ENCODE peak calls at places on chromosome 19, in four cellular contexts. Y is heart right ventricle, R is left lung, K is DND-41. B is an unnamed sample.

GRCh38 chr19:23002690-23003422 is at the start of gene ZNF728:
- DNase-seq in Y (peak), K (no peak), R (peak), B (peak)

GRCh38 chr19:19262190-19263057 is 10.7 kb downstream of the TM6SF2 start:
- DNase-seq in K (no peak), Y (no peak), R (no peak), B (peak)

GRCh38 chr19:47070756-47071155 is 22.3 kb upstream of the TMEM160 start:
- DNase-seq in R (no peak), Y (no peak), K (no peak), B (no peak)

GRCh38 chr19:16928916-16929315 is 40.1 kb downstream of the F2RL3 start:
- DNase-seq in Y (no peak), K (no peak), R (no peak), B (no peak)

GRCh38 chr19:54684537-54684936 is 21.8 kb downstream of the LILRB4 start:
- DNase-seq in K (peak), R (no peak), Y (no peak), B (peak)

GRCh38 chr19:49889687-49890348 is 6.9 kb downstream of the IL4I1 start:
- DNase-seq in R (peak), Y (peak), K (no peak), B (peak)

GRCh38 chr19:10353793-10354391 is 14.5 kb upstream of the ICAM3 start:
- DNase-seq in K (peak), Y (peak), R (no peak), B (peak)

GRCh38 chr19:40059624-40060023 is 3.6 kb upstream of the ZNF780B start:
- DNase-seq in K (no peak), R (no peak), Y (no peak), B (no peak)

GRCh38 chr19:15464394-15465385 is at the start of gene RASAL3:
- DNase-seq in K (peak), R (peak), Y (peak), B (peak)

GRCh38 chr19:13036366-13036976 is 41.2 kb downstream of the NFIX start:
- DNase-seq in Y (no peak), K (no peak), R (peak), B (no peak)

GRCh38 chr19:35775298-35776101 is at the start of gene ARHGAP33:
- DNase-seq in Y (peak), K (peak), R (peak), B (peak)

GRCh38 chr19:47145639-47146486 is 15.2 kb downstream of the SAE1 start:
- DNase-seq in Y (no peak), K (no peak), R (no peak), B (no peak)

GRCh38 chr19:17479325-17479791 is 9.0 kb downstream of the SLC27A1 start:
- DNase-seq in K (no peak), Y (no peak), R (no peak), B (no peak)

GRCh38 chr19:12141405-12141736 is 1.2 kb upstream of the ZNF20 start:
- DNase-seq in K (no peak), R (no peak), Y (no peak), B (no peak)

GRCh38 chr19:35938282-35939224 is 2.4 kb downstream of the LRFN3 start:
- DNase-seq in Y (no peak), R (no peak), K (no peak), B (no peak)

GRCh38 chr19:14507704-14508246 is 10.4 kb downstream of the DNAJB1 start:
- DNase-seq in K (no peak), Y (no peak), R (no peak), B (no peak)

GRCh38 chr19:4295972-4296771 is 6.0 kb downstream of the TMIGD2 start:
- DNase-seq in Y (no peak), K (peak), R (no peak), B (no peak)

GRCh38 chr19:11673608-11674041 is 65.1 kb downstream of the ZNF823 start:
- DNase-seq in K (peak), Y (peak), R (peak), B (peak)

GRCh38 chr19:31135841-31136240 is 213.4 kb downstream of the TSHZ3 start:
- DNase-seq in Y (no peak), K (no peak), R (no peak), B (no peak)

GRCh38 chr19:45999653-46000121 is 4.4 kb downstream of the CCDC61 start:
- DNase-seq in K (no peak), R (no peak), Y (no peak), B (peak)

GRCh38 chr19:44955500-44956439 is 590 bp downstream of the CLPTM1 start:
- DNase-seq in R (no peak), K (no peak), Y (no peak), B (peak)

GRCh38 chr19:13262450-13262849 is 112.2 kb downstream of the IER2 start:
- DNase-seq in Y (no peak), R (no peak), K (no peak), B (no peak)

GRCh38 chr19:5587071-5587455 is 19.3 kb upstream of the TINCR start:
- DNase-seq in R (no peak), Y (no peak), K (no peak), B (no peak)

GRCh38 chr19:34712606-34713261 is 21.3 kb upstream of the ZNF181 start:
- DNase-seq in R (no peak), Y (no peak), K (peak), B (peak)

GRCh38 chr19:50195224-50195623 is 8.2 kb upstream of the MYH14 start:
- DNase-seq in K (no peak), R (no peak), Y (no peak), B (no peak)

GRCh38 chr19:41920878-41921277 is 7.4 kb downstream of the ERFL start:
- DNase-seq in K (no peak), R (no peak), Y (no peak), B (no peak)

DNA sequence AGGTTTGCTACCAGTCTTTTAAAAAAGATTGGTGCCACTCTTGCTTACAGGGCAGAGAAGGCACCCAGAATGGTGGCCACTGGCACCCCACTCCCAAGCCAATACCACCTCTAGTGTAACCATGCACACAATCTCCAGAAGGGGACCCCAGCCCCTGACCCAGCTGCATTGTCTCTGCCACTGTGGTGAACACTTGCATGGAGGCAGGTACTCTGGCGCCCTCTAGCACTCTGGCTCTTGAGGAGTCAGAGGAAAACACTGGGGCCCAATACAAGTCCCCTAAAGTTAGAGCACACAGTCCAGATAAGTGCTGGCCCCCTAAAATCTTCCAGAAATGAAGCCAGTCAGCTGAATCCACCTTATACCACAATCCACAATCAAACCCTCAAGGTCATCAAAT is 6.0 kb downstream of the ERVV-1 start:
- DNase-seq in K (peak), R (no peak), Y (no peak), B (peak)
- TF ChIP-seq CTCF in K (peak), R (no peak), Y (no peak), B (no peak)

GRCh38 chr19:2926341-2927031 is 18.3 kb downstream of the ZNF77 start:
- DNase-seq in R (no peak), Y (no peak), K (no peak), B (no peak)

GRCh38 chr19:2927032-2927430 is 17.7 kb downstream of the ZNF77 start:
- DNase-seq in K (no peak), R (no peak), Y (no peak), B (no peak)

GRCh38 chr19:2917275-2918184 is 16.8 kb downstream of the ZNF57 start:
- DNase-seq in K (no peak), Y (no peak), R (no peak), B (no peak)

GRCh38 chr19:2923510-2923909 is 21.3 kb downstream of the ZNF77 start:
- DNase-seq in K (no peak), Y (no peak), R (no peak), B (no peak)

GRCh38 chr19:2922987-2923386 is 21.8 kb downstream of the ZNF77 start:
- DNase-seq in K (no peak), Y (no peak), R (no peak), B (no peak)
- TF ChIP-seq CTCF in K (no peak), Y (no peak), R (no peak), B (no peak)

GRCh38 chr19:412356-413355 is 3.7 kb upstream of the C2CD4C start:
- DNase-seq in Y (no peak), K (no peak), R (no peak), B (no peak)

GRCh38 chr19:411723-412355 is 2.9 kb upstream of the C2CD4C start:
- DNase-seq in Y (no peak), R (peak), K (no peak), B (no peak)

GRCh38 chr19:416416-416815 is 7.5 kb upstream of the C2CD4C start:
- DNase-seq in K (no peak), Y (no peak), R (no peak), B (no peak)

GRCh38 chr19:413756-414420 is 4.9 kb upstream of the C2CD4C start:
- DNase-seq in Y (no peak), R (no peak), K (no peak), B (no peak)

GRCh38 chr19:415292-415691 is 6.3 kb upstream of the C2CD4C start:
- DNase-seq in R (no peak), K (no peak), Y (no peak), B (no peak)
- TF ChIP-seq CTCF in R (no peak), K (no peak), Y (no peak), B (no peak)

GRCh38 chr19:53311897-53312296 is 21.7 kb upstream of the ZNF845 start:
- DNase-seq in K (no peak), Y (no peak), R (no peak), B (no peak)

GRCh38 chr19:53311044-53311443 is 22.5 kb upstream of the ZNF845 start:
- DNase-seq in K (no peak), Y (no peak), R (no peak), B (no peak)

DNA sequence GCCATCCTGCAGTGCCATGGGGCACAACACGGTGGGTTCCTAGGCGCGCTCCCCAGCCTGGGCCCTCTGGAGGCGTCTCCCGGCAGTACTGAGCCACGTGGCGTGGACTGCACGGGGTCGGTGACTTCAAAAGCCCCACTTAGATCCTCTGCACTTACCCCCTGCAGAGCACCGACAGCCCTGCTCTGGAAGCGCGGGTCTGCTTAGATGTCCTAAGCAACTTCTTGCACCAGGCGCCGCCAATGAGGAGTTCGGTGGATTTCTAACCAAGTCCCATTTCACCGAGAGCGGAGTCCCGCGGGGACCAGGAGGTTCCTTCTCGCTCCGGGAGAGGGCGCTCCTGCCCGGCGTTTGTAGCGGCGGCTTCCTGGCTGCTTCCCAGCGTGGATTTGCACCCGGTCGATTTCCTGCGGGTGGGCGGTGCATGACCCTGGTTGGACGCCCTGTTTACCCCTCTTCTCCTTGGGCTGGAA is 25.2 kb upstream of the ZNF845 start:
- DNase-seq in Y (peak), R (no peak), K (peak), B (peak)
- TF ChIP-seq CTCF in Y (peak), R (no peak), K (peak), B (peak)

GRCh38 chr19:33227870-33228599 is 2.4 kb upstream of the SLC7A10 start:
- DNase-seq in K (no peak), Y (no peak), R (no peak), B (no peak)

GRCh38 chr19:33227242-33227650 is 1.6 kb upstream of the SLC7A10 start:
- DNase-seq in R (no peak), Y (peak), K (no peak), B (no peak)

GRCh38 chr19:33224694-33225457 is 774 bp downstream of the SLC7A10 start:
- DNase-seq in R (no peak), Y (no peak), K (no peak), B (no peak)

GRCh38 chr19:33225458-33225925 is at the start of gene SLC7A10:
- DNase-seq in K (no peak), R (no peak), Y (peak), B (no peak)

GRCh38 chr19:33226550-33227241 is 1.0 kb upstream of the SLC7A10 start:
- DNase-seq in R (peak), K (no peak), Y (peak), B (peak)
- TF ChIP-seq CTCF in R (no peak), K (no peak), Y (no peak), B (no peak)

DNA sequence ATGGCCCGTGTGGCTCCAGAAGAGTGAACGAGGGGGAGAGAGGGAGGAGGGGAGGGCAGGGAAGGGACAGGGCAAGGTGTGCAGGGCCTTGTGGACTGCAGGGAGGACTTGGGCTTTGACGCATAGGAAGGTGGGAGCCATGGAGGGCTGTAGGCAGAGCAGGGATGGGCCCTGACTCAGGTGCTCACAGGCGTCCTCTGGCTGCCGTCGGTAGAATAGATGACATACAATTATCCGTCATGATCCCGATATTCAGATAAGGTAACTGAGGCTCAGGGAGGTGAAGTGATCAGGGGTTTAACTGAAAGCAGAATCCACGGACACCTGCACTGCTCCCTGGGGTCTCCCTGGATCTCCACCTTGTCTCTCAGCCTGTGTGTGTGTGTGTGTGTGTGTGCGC is 3.4 kb downstream of the C3 start:
- DNase-seq in R (no peak), K (no peak), Y (no peak), B (no peak)
- TF ChIP-seq CTCF in R (no peak), K (peak), Y (no peak), B (no peak)

B was measured in activated CD8-positive, alpha-beta T cell treated with anti-CD3 and anti-CD28 coated beads for 36 hours.